ENCODE peak calls at places on chromosomes 7 and 10, in eight cellular contexts. Z, T, A, Y, U, K, D and X are unnamed samples.

GRCh38 chr10:5776150-5776880 is 36.9 kb downstream of the GDI2 start:
- DNase-seq in Z (no peak), T (no peak), A (no peak), Y (no peak), U (no peak), K (no peak), D (peak), X (peak)

GRCh38 chr7:92655346-92655884 is 65.2 kb upstream of the FAM133B start:
- DNase-seq in Z (no peak), T (no peak), A (no peak), Y (no peak), U (no peak), K (no peak), D (no peak), X (no peak)

GRCh38 chr7:100503350-100503735 is 19.6 kb downstream of the NYAP1 start:
- DNase-seq in Z (no peak), T (no peak), A (peak), Y (no peak), U (no peak), K (no peak), D (no peak), X (peak)

GRCh38 chr7:111931016-111931517 is 275.1 kb downstream of the DOCK4 start:
- DNase-seq in Z (no peak), T (no peak), A (peak), Y (no peak), U (no peak), K (no peak), D (no peak), X (peak)

GRCh38 chr7:47661051-47661714 is 79.3 kb upstream of the TNS3 start:
- DNase-seq in Z (no peak), T (no peak), A (no peak), Y (no peak), U (no peak), K (no peak), D (no peak), X (no peak)

GRCh38 chr10:125026974-125027735 is 85.2 kb downstream of the ZRANB1 start:
- DNase-seq in Z (no peak), T (no peak), A (no peak), Y (no peak), U (no peak), K (no peak), D (no peak), X (no peak)

GRCh38 chr7:5690931-5691461 is 90.5 kb downstream of the RNF216 start:
- DNase-seq in Z (no peak), T (no peak), A (no peak), Y (no peak), U (no peak), K (no peak), D (no peak), X (peak)

GRCh38 chr10:98196985-98197384 is 62.5 kb downstream of the R3HCC1L start:
- DNase-seq in Z (no peak), T (no peak), A (no peak), Y (no peak), U (no peak), K (no peak), D (no peak), X (no peak)

GRCh38 chr7:143519411-143520131 is 41.9 kb downstream of the TAS2R41 start:
- DNase-seq in Z (no peak), T (no peak), A (peak), Y (no peak), U (no peak), K (no peak), D (no peak), X (peak)

GRCh38 chr10:95988702-95989101 is 54.7 kb upstream of the CCNJ start:
- DNase-seq in Z (no peak), T (no peak), A (peak), Y (no peak), U (no peak), K (no peak), D (no peak), X (no peak)

GRCh38 chr10:31263903-31264302 is 55.1 kb upstream of the ZEB1 start:
- DNase-seq in Z (no peak), T (no peak), A (peak), Y (no peak), U (no peak), K (no peak), D (no peak), X (peak)

GRCh38 chr7:101633516-101633915 is 4.4 kb upstream of the MYL10 start:
- DNase-seq in Z (no peak), T (no peak), A (no peak), Y (no peak), U (no peak), K (no peak), D (no peak), X (no peak)

GRCh38 chr10:42975005-42975493 is 101.8 kb upstream of the RET start:
- DNase-seq in Z (no peak), T (peak), A (no peak), Y (no peak), U (no peak), K (no peak), D (no peak), X (no peak)

GRCh38 chr10:83881647-83882046 is 257.7 kb upstream of the GHITM start:
- DNase-seq in Z (no peak), T (no peak), A (no peak), Y (no peak), U (no peak), K (no peak), D (no peak), X (no peak)

GRCh38 chr10:47322300-47323061 is at the start of gene GDF2:
- DNase-seq in Z (no peak), T (no peak), A (no peak), Y (no peak), U (no peak), K (no peak), D (no peak), X (no peak)

GRCh38 chr7:12884033-12884432 is 196.6 kb downstream of the ARL4A start:
- DNase-seq in Z (no peak), T (no peak), A (no peak), Y (no peak), U (no peak), K (no peak), D (no peak), X (peak)

GRCh38 chr7:94761451-94761850 is 105.5 kb upstream of the SGCE start:
- DNase-seq in Z (no peak), T (no peak), A (no peak), Y (no peak), U (no peak), K (no peak), D (no peak), X (no peak)

GRCh38 chr10:104297697-104298660 is 29.0 kb downstream of the GSTO2 start:
- DNase-seq in Z (peak), T (no peak), A (peak), Y (no peak), U (no peak), K (peak), D (peak), X (peak)

GRCh38 chr7:112546723-112547513 is 66.1 kb downstream of the LSMEM1 start:
- DNase-seq in Z (no peak), T (no peak), A (peak), Y (no peak), U (no peak), K (no peak), D (no peak), X (no peak)

GRCh38 chr7:42217548-42217947 is 19.5 kb downstream of the GLI3 start:
- DNase-seq in Z (no peak), T (no peak), A (no peak), Y (no peak), U (no peak), K (no peak), D (no peak), X (peak)

GRCh38 chr7:92765725-92766124 is 70.6 kb downstream of the CDK6 start:
- DNase-seq in Z (peak), T (no peak), A (peak), Y (no peak), U (no peak), K (no peak), D (no peak), X (peak)

GRCh38 chr7:84675633-84676034 is 481.0 kb upstream of the SEMA3A start:
- DNase-seq in Z (peak), T (no peak), A (no peak), Y (no peak), U (no peak), K (no peak), D (peak), X (no peak)

GRCh38 chr7:84469034-84469433 is 274.4 kb upstream of the SEMA3A start:
- DNase-seq in Z (no peak), T (no peak), A (peak), Y (no peak), U (no peak), K (no peak), D (no peak), X (no peak)